ENCODE peak calls at places on chromosomes 11 and 22, in four cellular contexts. A, T, L and X are unnamed samples.

GRCh38 chr11:74464746-74465145 is 2.6 kb downstream of the KCNE3 start:
- DNase-seq in A (no peak), T (no peak), L (no peak), X (no peak)

GRCh38 chr22:42773161-42773560 is 52.5 kb upstream of the A4GALT start:
- DNase-seq in A (no peak), T (no peak), L (no peak), X (no peak)

GRCh38 chr22:37636949-37637273 is 2.6 kb upstream of the SH3BP1 start:
- DNase-seq in A (no peak), T (no peak), L (no peak), X (no peak)

GRCh38 chr22:38177926-38178604 is 3.6 kb downstream of the PLA2G6 start:
- DNase-seq in A (no peak), T (peak), L (peak), X (peak)

GRCh38 chr11:68373189-68373809 is 60.9 kb downstream of the LRP5 start:
- DNase-seq in A (no peak), T (no peak), L (no peak), X (no peak)

GRCh38 chr22:35882226-35883027 is 146.2 kb downstream of the RBFOX2 start:
- DNase-seq in A (no peak), T (no peak), L (no peak), X (no peak)

GRCh38 chr11:64489831-64490441 is 101.1 kb upstream of the SLC22A12 start:
- DNase-seq in A (no peak), T (peak), L (peak), X (peak)

GRCh38 chr11:24779791-24780190 is 282.9 kb downstream of the LUZP2 start:
- DNase-seq in A (no peak), T (no peak), L (no peak), X (no peak)

GRCh38 chr11:133600876-133601275 is 68.6 kb upstream of the OPCML start:
- DNase-seq in A (no peak), T (no peak), L (no peak), X (no peak)

GRCh38 chr22:48754611-48755331 is 1072.9 kb downstream of the BRD1 start:
- DNase-seq in A (no peak), T (no peak), L (no peak), X (no peak)

GRCh38 chr11:125211191-125211953 is 46.8 kb downstream of the PKNOX2 start:
- DNase-seq in A (no peak), T (no peak), L (no peak), X (no peak)

GRCh38 chr22:39401301-39401631 is 1.7 kb downstream of the TAB1 start:
- DNase-seq in A (no peak), T (no peak), L (no peak), X (no peak)

GRCh38 chr22:39408807-39409206 is 9.2 kb downstream of the TAB1 start:
- DNase-seq in A (no peak), T (no peak), L (no peak), X (no peak)

GRCh38 chr22:39408173-39408572 is 8.6 kb downstream of the TAB1 start:
- DNase-seq in A (no peak), T (no peak), L (no peak), X (no peak)

GRCh38 chr22:39409630-39410029 is 10.1 kb downstream of the TAB1 start:
- DNase-seq in A (no peak), T (no peak), L (no peak), X (no peak)

DNA sequence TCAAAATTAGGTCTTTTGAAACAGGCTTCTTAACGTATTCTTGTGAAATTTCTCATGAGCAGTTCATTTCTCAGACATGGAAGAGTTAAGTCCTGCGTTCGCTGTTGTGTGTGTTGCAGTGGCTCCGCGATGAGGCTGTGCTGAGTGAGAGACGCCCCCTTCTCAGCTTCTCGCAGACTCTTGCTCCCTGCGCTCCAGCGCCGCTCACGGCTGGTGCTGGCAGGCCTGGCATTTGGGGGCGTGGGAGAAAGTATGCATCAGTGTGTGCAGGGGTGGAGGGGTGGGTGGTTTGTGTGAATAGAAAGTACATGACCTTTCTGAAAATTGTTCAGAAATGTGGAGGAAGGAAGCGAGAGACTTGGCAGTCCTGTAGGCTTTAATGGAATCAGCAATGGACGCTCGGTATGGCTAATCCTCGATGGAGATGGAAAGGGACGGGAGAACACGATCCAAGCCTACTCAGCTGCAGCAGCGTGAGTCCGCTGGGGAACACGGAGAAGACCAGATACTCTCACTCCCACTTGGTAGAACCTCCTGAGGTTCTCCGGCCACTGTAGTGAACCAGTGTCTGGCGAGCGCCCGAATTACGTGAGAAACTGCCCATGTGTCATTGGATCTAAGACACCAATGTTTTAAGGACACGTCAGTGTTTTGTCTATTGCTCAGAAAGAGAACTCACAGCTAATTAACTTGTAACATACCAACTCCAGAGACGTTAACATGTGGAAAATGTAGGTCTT is 5.9 kb downstream of the TAB1 start:
- DNase-seq in A (no peak), T (no peak), L (no peak), X (no peak)
- TF ChIP-seq FOXK2 in A (no peak), T (no peak), L (no peak), X (no peak)

GRCh38 chr11:71269603-71270511 is 17.5 kb upstream of the SHANK2 start:
- DNase-seq in A (no peak), T (no peak), L (no peak), X (no peak)
- TF ChIP-seq BHLHE40 in A (no peak), T (no peak), L (no peak), X (no peak)

GRCh38 chr11:2771758-2772466 is 72.1 kb upstream of the KCNQ1OT1 start:
- DNase-seq in A (no peak), T (no peak), L (no peak), X (no peak)
- TF ChIP-seq SP1 in A (no peak), T (no peak), L (no peak), X (no peak)

GRCh38 chr22:29731058-29731850 is 11.5 kb downstream of the CABP7 start:
- DNase-seq in A (no peak), T (no peak), L (no peak), X (no peak)

GRCh38 chr22:29734853-29735252 is 15.1 kb downstream of the CABP7 start:
- DNase-seq in A (no peak), T (no peak), L (no peak), X (no peak)

GRCh38 chr22:29737251-29738117 is 17.7 kb downstream of the CABP7 start:
- DNase-seq in A (no peak), T (no peak), L (no peak), X (no peak)

GRCh38 chr22:29734429-29734828 is 14.6 kb downstream of the CABP7 start:
- DNase-seq in A (no peak), T (no peak), L (no peak), X (no peak)

GRCh38 chr22:29733362-29734322 is 13.8 kb downstream of the CABP7 start:
- DNase-seq in A (peak), T (peak), L (no peak), X (peak)
- TF ChIP-seq FOXK2 in A (no peak), T (no peak), L (no peak), X (no peak)

DNA sequence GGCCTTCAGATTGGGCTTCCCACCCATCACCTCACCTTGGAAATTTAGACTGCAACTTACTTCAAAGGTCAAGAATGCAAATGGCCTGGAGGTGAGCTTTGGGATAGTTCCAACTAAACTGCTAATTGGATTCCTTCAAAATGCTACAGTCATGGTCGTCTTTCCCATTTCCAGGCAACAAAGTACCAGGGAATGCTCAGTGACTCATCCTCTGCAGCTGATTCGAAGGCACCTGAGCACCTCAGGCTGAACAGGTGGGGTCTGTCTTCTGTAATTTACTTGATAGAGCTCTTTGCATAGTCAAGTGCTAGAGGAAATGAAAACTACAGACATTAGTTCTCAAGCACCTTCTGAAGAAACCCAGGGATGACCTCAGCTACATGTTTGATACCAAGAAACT is 20.5 kb upstream of the FSHB start:
- DNase-seq in A (no peak), T (no peak), L (no peak), X (no peak)
- TF ChIP-seq BHLHE40 in A (no peak), T (no peak), L (no peak), X (no peak)